ENCODE peak calls at places on chromosomes 16 and 17, in four cellular contexts. Y is dorsolateral prefrontal cortex, U is AG10803, B is choroid plexus epithelial cell. J is an unnamed sample.

GRCh38 chr16:60929-61878 is 7.6 kb downstream of the SNRNP25 start:
- DNase-seq in Y (no peak), B (no peak), U (no peak), J (no peak)

GRCh38 chr16:74936902-74937560 is 47.9 kb downstream of the WDR59 start:
- DNase-seq in B (peak; percentile 95), U (peak; percentile 67), Y (no peak), J (peak; percentile 92)

GRCh38 chr16:84730406-84731106 is 30.8 kb downstream of the USP10 start:
- DNase-seq in U (peak; percentile 91), Y (peak; percentile 59), B (peak; percentile 97), J (peak; percentile 95)

GRCh38 chr16:20611975-20612471 is 35.9 kb upstream of the ACSM2B start:
- DNase-seq in Y (no peak), U (no peak), B (no peak), J (no peak)

GRCh38 chr16:2482181-2483107 is 7.5 kb downstream of the TBC1D24 start:
- DNase-seq in Y (peak; percentile 80), B (peak; percentile 13), U (peak; percentile 82), J (peak; percentile 77)

GRCh38 chr17:79041041-79041570 is 17.1 kb downstream of the C1QTNF1 start:
- DNase-seq in B (no peak), U (no peak), Y (no peak), J (no peak)

GRCh38 chr17:44604149-44605115 is 47.1 kb downstream of the FZD2 start:
- DNase-seq in U (no peak), Y (no peak), B (no peak), J (no peak)

GRCh38 chr16:88706965-88707871 is 915 bp downstream of the CTU2 start:
- DNase-seq in B (no peak), Y (no peak), U (no peak), J (no peak)

GRCh38 chr17:57075785-57076184 is 9.3 kb upstream of the AKAP1 start:
- DNase-seq in B (no peak), Y (no peak), U (no peak), J (no peak)

GRCh38 chr16:69688589-69688988 is 37.8 kb downstream of the NQO1 start:
- DNase-seq in B (no peak), U (no peak), Y (no peak), J (no peak)

GRCh38 chr17:71855000-71855399 is 265.8 kb upstream of the SOX9 start:
- DNase-seq in Y (no peak), U (no peak), B (no peak), J (no peak)

GRCh38 chr16:30602595-30603277 is 7.5 kb downstream of the ZNF689 start:
- DNase-seq in Y (no peak), U (peak; percentile 48), B (peak; percentile 20), J (peak; percentile 24)

GRCh38 chr17:43756176-43756575 is 2.4 kb downstream of the SOST start:
- DNase-seq in B (no peak), Y (no peak), U (no peak), J (no peak)

GRCh38 chr17:7058831-7059447 is 15.0 kb upstream of the SLC16A11 start:
- DNase-seq in U (no peak), B (peak; percentile 70), Y (no peak), J (no peak)

GRCh38 chr17:38358586-38359513 is 7.2 kb downstream of the SOCS7 start:
- DNase-seq in Y (peak; percentile 27), B (no peak), U (peak; percentile 36), J (peak; percentile 45)

GRCh38 chr16:50270510-50271147 is 4.3 kb downstream of the ADCY7 start:
- DNase-seq in Y (no peak), U (no peak), B (no peak), J (no peak)

GRCh38 chr17:22123536-22124281 is 431.4 kb downstream of the KCNJ18 start:
- DNase-seq in B (no peak), U (no peak), Y (no peak), J (no peak)

GRCh38 chr17:8679136-8679535 is 48.6 kb upstream of the MYH10 start:
- DNase-seq in Y (no peak), U (no peak), B (no peak), J (no peak)

GRCh38 chr17:47615766-47616424 is 33.8 kb upstream of the KPNB1 start:
- DNase-seq in U (peak; percentile 50), Y (no peak), B (peak; percentile 71), J (peak; percentile 66)

GRCh38 chr17:50212121-50212843 is 10.9 kb upstream of the COL1A1 start:
- DNase-seq in B (peak; percentile 59), Y (no peak), U (peak; percentile 92), J (peak; percentile 99)

GRCh38 chr17:32927201-32927723 is 691 bp upstream of the TMEM98 start:
- DNase-seq in B (no peak), U (no peak), Y (no peak), J (peak; percentile 72)

GRCh38 chr17:73820686-73821448 is 176.6 kb upstream of the SDK2 start:
- DNase-seq in Y (no peak), B (peak; percentile 5), U (peak; percentile 34), J (no peak)

GRCh38 chr17:42673885-42674754 is 2.7 kb downstream of the PLEKHH3 start:
- DNase-seq in B (peak; percentile 85), Y (no peak), U (peak; percentile 56), J (peak; percentile 84)

GRCh38 chr16:83532634-83533033 is 275.1 kb upstream of the HSBP1 start:
- DNase-seq in B (no peak), Y (peak; percentile 9), U (no peak), J (no peak)

GRCh38 chr16:56201030-56201429 is 9.7 kb downstream of the GNAO1 start:
- DNase-seq in U (no peak), Y (no peak), B (no peak), J (no peak)

GRCh38 chr17:36816214-36816613 is 121.1 kb upstream of the LHX1 start:
- DNase-seq in Y (no peak), B (no peak), U (no peak), J (no peak)
- TF ChIP-seq CTCF in Y (no peak), B (no peak), U (no peak), J (no peak)

GRCh38 chr17:81043725-81044427 is 8.9 kb downstream of the BAIAP2 start:
- DNase-seq in B (peak; percentile 76), Y (no peak), U (peak; percentile 23), J (no peak)

GRCh38 chr17:81045590-81046095 is 10.7 kb downstream of the BAIAP2 start:
- DNase-seq in Y (no peak), B (no peak), U (no peak), J (no peak)

GRCh38 chr17:81046131-81046769 is 11.3 kb downstream of the BAIAP2 start:
- DNase-seq in B (no peak), Y (no peak), U (no peak), J (no peak)

GRCh38 chr17:81044428-81044763 is 9.4 kb downstream of the BAIAP2 start:
- DNase-seq in U (no peak), Y (no peak), B (no peak), J (no peak)

GRCh38 chr17:81044764-81045589 is 10.0 kb downstream of the BAIAP2 start:
- DNase-seq in U (peak; percentile 72), Y (no peak), B (peak; percentile 88), J (peak; percentile 86)
- H3K4me3 ChIP-seq in U (no peak overlapping the region), Y (no peak overlapping the region), B (no peak overlapping the region), J (no peak overlapping the region)

DNA sequence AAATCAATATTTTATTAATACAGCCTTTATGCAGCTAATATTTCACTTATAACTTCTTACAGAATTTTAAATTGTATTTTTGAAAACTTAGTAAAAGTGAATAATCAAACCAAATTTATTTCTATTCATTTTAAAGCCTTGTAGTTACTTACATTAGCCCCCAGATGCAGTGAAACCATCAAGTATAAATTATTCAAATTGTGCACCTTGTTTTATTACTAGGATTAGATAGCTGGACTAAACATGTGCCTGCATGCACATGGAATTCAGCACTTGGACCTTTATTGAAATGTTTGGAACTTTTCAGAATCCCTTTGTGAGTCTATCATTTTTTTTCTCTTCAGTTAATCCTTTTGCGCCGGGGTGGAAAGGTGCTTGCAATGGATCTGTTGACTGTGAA is 4.7 kb downstream of the ZPBP2 start:
- DNase-seq in U (peak; percentile 28), Y (no peak), B (no peak), J (peak; percentile 16)
- TF ChIP-seq CTCF in U (peak; percentile 49), Y (no peak), B (no peak), J (peak; percentile 23)

GRCh38 chr17:81565231-81565630 is 13.1 kb upstream of the FAAP100 start:
- DNase-seq in U (no peak), B (no peak), Y (no peak), J (no peak)

GRCh38 chr17:81568416-81568815 is 16.3 kb upstream of the FAAP100 start:
- DNase-seq in U (no peak), Y (no peak), B (no peak), J (no peak)

GRCh38 chr17:81564778-81565177 is 12.6 kb upstream of the FAAP100 start:
- DNase-seq in B (no peak), U (no peak), Y (no peak), J (no peak)

GRCh38 chr17:81567191-81567590 is 15.0 kb upstream of the FAAP100 start:
- DNase-seq in B (no peak), Y (no peak), U (no peak), J (no peak)

GRCh38 chr17:81566461-81567126 is 14.4 kb upstream of the FAAP100 start:
- DNase-seq in Y (peak; percentile 41), U (peak; percentile 97), B (peak; percentile 97), J (peak; percentile 98)
- H3K4me3 ChIP-seq in Y (no peak overlapping the region), U (peak overlapping the region; percentile 47), B (peak overlapping the region; percentile 24), J (peak overlapping the region; percentile 36)

GRCh38 chr16:70808371-70808770 is 7.4 kb upstream of the VAC14 start:
- DNase-seq in Y (no peak), U (no peak), B (no peak), J (no peak)
- TF ChIP-seq CTCF in Y (no peak), U (no peak), B (peak; percentile 48), J (peak; percentile 38)

DNA sequence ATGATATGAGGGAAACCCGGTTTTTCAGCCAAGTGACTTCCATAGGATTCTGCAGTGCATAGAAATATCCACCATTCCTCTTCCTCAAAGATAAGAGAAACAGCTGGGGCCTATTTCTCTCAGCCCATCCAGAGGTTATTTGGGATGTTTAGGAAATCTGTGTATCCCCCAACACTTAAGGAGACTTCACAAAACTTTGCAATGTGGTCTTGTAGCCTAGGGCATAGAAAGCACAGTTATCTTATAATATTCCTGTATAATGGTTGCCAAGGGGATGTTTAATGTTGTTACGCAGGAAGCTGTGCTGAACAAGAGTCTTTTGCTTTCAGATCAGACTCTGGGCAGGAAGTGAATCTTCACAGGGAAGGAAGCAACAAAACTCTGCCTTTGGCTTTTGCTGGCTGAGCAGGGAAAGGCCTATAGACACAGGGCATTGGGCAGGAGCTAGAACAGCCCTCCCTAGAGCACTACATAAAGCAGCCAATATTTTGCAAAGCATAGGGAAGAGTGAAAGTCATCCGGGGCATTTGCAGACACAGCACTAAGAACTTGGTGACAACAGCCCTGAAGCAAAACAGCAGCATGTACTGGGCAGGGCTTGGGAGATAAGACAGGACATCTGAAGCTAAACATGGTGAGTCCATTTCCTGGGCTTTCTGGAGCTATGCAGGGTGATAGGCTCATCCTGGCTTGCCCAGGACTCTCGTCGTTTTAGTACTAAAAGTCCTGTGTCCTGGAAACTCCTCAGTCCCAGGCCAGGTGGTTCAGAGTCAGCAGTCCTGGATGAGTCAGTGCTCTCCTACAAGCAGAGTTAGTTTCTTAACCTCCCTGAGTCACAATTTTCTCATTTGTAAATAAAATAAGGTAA is 18.7 kb upstream of the BEAN1 start:
- DNase-seq in Y (no peak), U (peak; percentile 55), B (peak; percentile 88), J (peak; percentile 89)
- H3K4me3 ChIP-seq in Y (peak overlapping the region; percentile 40), U (no peak overlapping the region), B (peak overlapping the region; percentile 20), J (peak overlapping the region; percentile 29)

J was measured in fibroblast of villous mesenchyme.